ENCODE peak calls at places on chromosomes 13 and 19, in nine cellular contexts. One of them, this sample, is unnamed.
A peak's percentile ranks its signal among the peaks of the same experiment; 100 is the strongest.

GRCh38 chr19:6030214-6030507 is 52.2 kb upstream of the RANBP3 start:
- ATAC-seq in foreskin keratinocyte: no peak
- ATAC-seq in activated CD8-positive, alpha-beta T cell treated with anti-CD3 and anti-CD28 coated beads for 36 hours: no peak
- ATAC-seq in pancreas: no peak
- ATAC-seq in heart right ventricle: no peak
- ATAC-seq in psoas muscle: no peak
- ATAC-seq in upper lobe of left lung: no peak
- ATAC-seq in upper lobe of right lung: peak; percentile 49
- ATAC-seq in HCT116: no peak
- ATAC-seq in this sample: no peak

GRCh38 chr19:43624933-43625332 is 5.5 kb upstream of the ZNF428 start:
- ATAC-seq in pancreas: peak; percentile 61
- ATAC-seq in heart right ventricle: no peak
- ATAC-seq in upper lobe of left lung: no peak
- ATAC-seq in upper lobe of right lung: peak; percentile 65
- ATAC-seq in psoas muscle: no peak
- ATAC-seq in activated CD8-positive, alpha-beta T cell treated with anti-CD3 and anti-CD28 coated beads for 36 hours: peak; percentile 92
- ATAC-seq in HCT116: peak; percentile 91
- ATAC-seq in foreskin keratinocyte: peak; percentile 84
- ATAC-seq in this sample: no peak

GRCh38 chr13:24251525-24251924 is 57.9 kb upstream of the C1QTNF9 start:
- ATAC-seq in upper lobe of right lung: peak; percentile 8
- ATAC-seq in foreskin keratinocyte: no peak
- ATAC-seq in activated CD8-positive, alpha-beta T cell treated with anti-CD3 and anti-CD28 coated beads for 36 hours: peak; percentile 80
- ATAC-seq in upper lobe of left lung: no peak
- ATAC-seq in pancreas: no peak
- ATAC-seq in HCT116: no peak
- ATAC-seq in heart right ventricle: peak; percentile 32
- ATAC-seq in psoas muscle: no peak
- ATAC-seq in this sample: no peak

GRCh38 chr13:90402102-90402501 is 945.4 kb upstream of the MIR17HG start:
- ATAC-seq in pancreas: no peak
- ATAC-seq in psoas muscle: no peak
- ATAC-seq in HCT116: no peak
- ATAC-seq in upper lobe of left lung: no peak
- ATAC-seq in activated CD8-positive, alpha-beta T cell treated with anti-CD3 and anti-CD28 coated beads for 36 hours: no peak
- ATAC-seq in upper lobe of right lung: no peak
- ATAC-seq in foreskin keratinocyte: no peak
- ATAC-seq in heart right ventricle: no peak
- ATAC-seq in this sample: no peak

GRCh38 chr13:51697181-51697580 is 106.8 kb downstream of the DHRS12 start:
- ATAC-seq in heart right ventricle: no peak
- ATAC-seq in foreskin keratinocyte: no peak
- ATAC-seq in HCT116: no peak
- ATAC-seq in upper lobe of left lung: no peak
- ATAC-seq in activated CD8-positive, alpha-beta T cell treated with anti-CD3 and anti-CD28 coated beads for 36 hours: no peak
- ATAC-seq in pancreas: no peak
- ATAC-seq in psoas muscle: no peak
- ATAC-seq in upper lobe of right lung: no peak
- ATAC-seq in this sample: no peak

GRCh38 chr19:18479964-18480723 is 41.7 kb downstream of the ELL start:
- ATAC-seq in upper lobe of right lung: peak; percentile 74
- ATAC-seq in HCT116: no peak
- ATAC-seq in pancreas: peak; percentile 59
- ATAC-seq in upper lobe of left lung: peak; percentile 76
- ATAC-seq in heart right ventricle: peak; percentile 46
- ATAC-seq in activated CD8-positive, alpha-beta T cell treated with anti-CD3 and anti-CD28 coated beads for 36 hours: no peak
- ATAC-seq in psoas muscle: peak; percentile 71
- ATAC-seq in foreskin keratinocyte: no peak
- ATAC-seq in this sample: peak; percentile 92

GRCh38 chr19:44903216-44903601 is 2.4 kb upstream of the APOE start:
- ATAC-seq in psoas muscle: no peak
- ATAC-seq in upper lobe of left lung: no peak
- ATAC-seq in heart right ventricle: peak; percentile 11
- ATAC-seq in foreskin keratinocyte: no peak
- ATAC-seq in pancreas: no peak
- ATAC-seq in HCT116: no peak
- ATAC-seq in upper lobe of right lung: no peak
- ATAC-seq in activated CD8-positive, alpha-beta T cell treated with anti-CD3 and anti-CD28 coated beads for 36 hours: no peak
- ATAC-seq in this sample: no peak

GRCh38 chr19:44677019-44677809 is 5.9 kb downstream of the CEACAM19 start:
- ATAC-seq in psoas muscle: no peak
- ATAC-seq in heart right ventricle: no peak
- ATAC-seq in HCT116: peak; percentile 92
- ATAC-seq in activated CD8-positive, alpha-beta T cell treated with anti-CD3 and anti-CD28 coated beads for 36 hours: no peak
- ATAC-seq in foreskin keratinocyte: peak; percentile 48
- ATAC-seq in pancreas: peak; percentile 43
- ATAC-seq in upper lobe of left lung: no peak
- ATAC-seq in upper lobe of right lung: no peak
- ATAC-seq in this sample: no peak

GRCh38 chr13:33244907-33245287 is 40.7 kb downstream of the STARD13 start:
- ATAC-seq in pancreas: no peak
- ATAC-seq in HCT116: no peak
- ATAC-seq in upper lobe of left lung: no peak
- ATAC-seq in foreskin keratinocyte: peak; percentile 48
- ATAC-seq in psoas muscle: no peak
- ATAC-seq in heart right ventricle: no peak
- ATAC-seq in upper lobe of right lung: no peak
- ATAC-seq in activated CD8-positive, alpha-beta T cell treated with anti-CD3 and anti-CD28 coated beads for 36 hours: no peak
- ATAC-seq in this sample: no peak

GRCh38 chr19:33306191-33306590 is 3.9 kb upstream of the CEBPA start:
- ATAC-seq in pancreas: no peak
- ATAC-seq in foreskin keratinocyte: no peak
- ATAC-seq in activated CD8-positive, alpha-beta T cell treated with anti-CD3 and anti-CD28 coated beads for 36 hours: no peak
- ATAC-seq in upper lobe of left lung: no peak
- ATAC-seq in heart right ventricle: no peak
- ATAC-seq in upper lobe of right lung: no peak
- ATAC-seq in HCT116: no peak
- ATAC-seq in psoas muscle: no peak
- ATAC-seq in this sample: no peak

GRCh38 chr13:52026246-52026626 is 1.7 kb downstream of the UTP14C start:
- ATAC-seq in foreskin keratinocyte: no peak
- ATAC-seq in HCT116: peak; percentile 65
- ATAC-seq in pancreas: no peak
- ATAC-seq in psoas muscle: no peak
- ATAC-seq in activated CD8-positive, alpha-beta T cell treated with anti-CD3 and anti-CD28 coated beads for 36 hours: no peak
- ATAC-seq in heart right ventricle: no peak
- ATAC-seq in upper lobe of right lung: no peak
- ATAC-seq in upper lobe of left lung: no peak
- ATAC-seq in this sample: no peak

GRCh38 chr13:31515427-31515826 is 223.9 kb upstream of the RXFP2 start:
- ATAC-seq in upper lobe of left lung: no peak
- ATAC-seq in activated CD8-positive, alpha-beta T cell treated with anti-CD3 and anti-CD28 coated beads for 36 hours: no peak
- ATAC-seq in upper lobe of right lung: no peak
- ATAC-seq in HCT116: no peak
- ATAC-seq in psoas muscle: no peak
- ATAC-seq in foreskin keratinocyte: no peak
- ATAC-seq in pancreas: no peak
- ATAC-seq in heart right ventricle: no peak
- ATAC-seq in this sample: peak; percentile 70

GRCh38 chr13:94120878-94121277 is 358.6 kb downstream of the DCT start:
- ATAC-seq in upper lobe of right lung: no peak
- ATAC-seq in upper lobe of left lung: no peak
- ATAC-seq in heart right ventricle: no peak
- ATAC-seq in HCT116: no peak
- ATAC-seq in activated CD8-positive, alpha-beta T cell treated with anti-CD3 and anti-CD28 coated beads for 36 hours: no peak
- ATAC-seq in pancreas: peak; percentile 18
- ATAC-seq in psoas muscle: no peak
- ATAC-seq in foreskin keratinocyte: no peak
- ATAC-seq in this sample: no peak

GRCh38 chr13:94122300-94122699 is 357.2 kb downstream of the DCT start:
- ATAC-seq in upper lobe of right lung: no peak
- ATAC-seq in psoas muscle: no peak
- ATAC-seq in pancreas: peak; percentile 45
- ATAC-seq in HCT116: no peak
- ATAC-seq in upper lobe of left lung: no peak
- ATAC-seq in foreskin keratinocyte: no peak
- ATAC-seq in heart right ventricle: no peak
- ATAC-seq in activated CD8-positive, alpha-beta T cell treated with anti-CD3 and anti-CD28 coated beads for 36 hours: no peak
- ATAC-seq in this sample: no peak

GRCh38 chr13:94121686-94122085 is 357.8 kb downstream of the DCT start:
- ATAC-seq in psoas muscle: no peak
- ATAC-seq in upper lobe of left lung: no peak
- ATAC-seq in HCT116: no peak
- ATAC-seq in activated CD8-positive, alpha-beta T cell treated with anti-CD3 and anti-CD28 coated beads for 36 hours: no peak
- ATAC-seq in foreskin keratinocyte: peak; percentile 36
- ATAC-seq in upper lobe of right lung: peak; percentile 58
- ATAC-seq in pancreas: peak; percentile 39
- ATAC-seq in heart right ventricle: no peak
- ATAC-seq in this sample: no peak

GRCh38 chr13:94123543-94123942 is 355.9 kb downstream of the DCT start:
- ATAC-seq in foreskin keratinocyte: no peak
- ATAC-seq in psoas muscle: no peak
- ATAC-seq in heart right ventricle: no peak
- ATAC-seq in activated CD8-positive, alpha-beta T cell treated with anti-CD3 and anti-CD28 coated beads for 36 hours: no peak
- ATAC-seq in upper lobe of right lung: no peak
- ATAC-seq in HCT116: no peak
- ATAC-seq in upper lobe of left lung: no peak
- ATAC-seq in pancreas: no peak
- ATAC-seq in this sample: no peak

GRCh38 chr13:94119360-94119936 is 360.0 kb downstream of the DCT start:
- ATAC-seq in upper lobe of left lung: peak; percentile 73
- ATAC-seq in psoas muscle: no peak
- ATAC-seq in activated CD8-positive, alpha-beta T cell treated with anti-CD3 and anti-CD28 coated beads for 36 hours: no peak
- ATAC-seq in heart right ventricle: no peak
- ATAC-seq in HCT116: no peak
- ATAC-seq in foreskin keratinocyte: no peak
- ATAC-seq in pancreas: peak; percentile 87
- ATAC-seq in upper lobe of right lung: peak; percentile 84
- ATAC-seq in this sample: no peak
- TF ChIP-seq CTCF in upper lobe of left lung: no peak
- TF ChIP-seq CTCF in psoas muscle: no peak
- TF ChIP-seq CTCF in activated CD8-positive, alpha-beta T cell treated with anti-CD3 and anti-CD28 coated beads for 36 hours: no peak
- TF ChIP-seq CTCF in heart right ventricle: no peak
- TF ChIP-seq CTCF in HCT116: no peak
- TF ChIP-seq CTCF in foreskin keratinocyte: no peak
- TF ChIP-seq CTCF in pancreas: no peak
- TF ChIP-seq CTCF in upper lobe of right lung: peak; percentile 7
- TF ChIP-seq CTCF in this sample: no peak

DNA sequence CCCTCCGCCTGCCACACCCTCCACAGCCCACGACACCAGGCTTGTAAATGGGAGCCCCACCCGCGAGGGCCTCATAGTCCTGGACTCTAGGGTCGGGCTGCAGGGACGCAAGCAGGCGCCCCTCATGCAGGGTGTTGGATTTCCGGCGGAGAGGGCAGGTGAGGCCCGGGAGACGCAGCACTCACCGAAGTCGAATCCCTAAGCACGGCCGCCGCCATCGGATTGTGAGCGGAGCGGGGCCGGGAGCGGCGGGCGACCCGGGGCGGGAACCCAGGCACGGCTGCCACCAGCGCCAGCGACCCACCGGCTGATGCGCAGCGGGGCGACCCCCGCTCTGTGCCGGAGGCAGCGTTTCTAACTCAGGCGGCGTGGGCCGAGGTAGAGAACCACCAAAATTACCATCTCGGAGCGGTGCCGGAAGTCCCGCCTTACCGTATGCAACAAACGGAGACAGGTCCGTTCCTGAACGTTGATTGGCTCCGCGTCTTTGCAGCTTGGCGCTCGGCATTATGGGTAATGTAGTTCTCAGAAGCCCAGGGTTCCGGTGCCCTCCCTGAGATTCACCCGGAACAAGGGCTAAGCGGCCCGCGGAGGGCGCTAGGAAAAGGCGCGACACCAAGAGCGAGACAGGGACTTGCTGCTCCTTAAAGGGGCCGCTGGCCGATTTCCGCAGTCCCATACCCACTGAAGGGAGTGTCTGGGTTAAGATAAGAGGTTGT is at the start of gene ZNF416:
- ATAC-seq in heart right ventricle: peak; percentile 97
- ATAC-seq in foreskin keratinocyte: peak; percentile 92
- ATAC-seq in upper lobe of right lung: peak; percentile 99
- ATAC-seq in activated CD8-positive, alpha-beta T cell treated with anti-CD3 and anti-CD28 coated beads for 36 hours: peak; percentile 93
- ATAC-seq in pancreas: peak; percentile 99
- ATAC-seq in HCT116: peak; percentile 95
- ATAC-seq in upper lobe of left lung: peak; percentile 96
- ATAC-seq in psoas muscle: peak; percentile 100
- ATAC-seq in this sample: peak; percentile 100
- TF ChIP-seq CTCF in heart right ventricle: no peak
- TF ChIP-seq CTCF in foreskin keratinocyte: peak; percentile 56
- TF ChIP-seq CTCF in upper lobe of right lung: peak; percentile 34
- TF ChIP-seq CTCF in activated CD8-positive, alpha-beta T cell treated with anti-CD3 and anti-CD28 coated beads for 36 hours: no peak
- TF ChIP-seq CTCF in pancreas: no peak
- TF ChIP-seq CTCF in HCT116: peak; percentile 12
- TF ChIP-seq CTCF in upper lobe of left lung: no peak
- TF ChIP-seq CTCF in psoas muscle: peak; percentile 17
- TF ChIP-seq CTCF in this sample: no peak

DNA sequence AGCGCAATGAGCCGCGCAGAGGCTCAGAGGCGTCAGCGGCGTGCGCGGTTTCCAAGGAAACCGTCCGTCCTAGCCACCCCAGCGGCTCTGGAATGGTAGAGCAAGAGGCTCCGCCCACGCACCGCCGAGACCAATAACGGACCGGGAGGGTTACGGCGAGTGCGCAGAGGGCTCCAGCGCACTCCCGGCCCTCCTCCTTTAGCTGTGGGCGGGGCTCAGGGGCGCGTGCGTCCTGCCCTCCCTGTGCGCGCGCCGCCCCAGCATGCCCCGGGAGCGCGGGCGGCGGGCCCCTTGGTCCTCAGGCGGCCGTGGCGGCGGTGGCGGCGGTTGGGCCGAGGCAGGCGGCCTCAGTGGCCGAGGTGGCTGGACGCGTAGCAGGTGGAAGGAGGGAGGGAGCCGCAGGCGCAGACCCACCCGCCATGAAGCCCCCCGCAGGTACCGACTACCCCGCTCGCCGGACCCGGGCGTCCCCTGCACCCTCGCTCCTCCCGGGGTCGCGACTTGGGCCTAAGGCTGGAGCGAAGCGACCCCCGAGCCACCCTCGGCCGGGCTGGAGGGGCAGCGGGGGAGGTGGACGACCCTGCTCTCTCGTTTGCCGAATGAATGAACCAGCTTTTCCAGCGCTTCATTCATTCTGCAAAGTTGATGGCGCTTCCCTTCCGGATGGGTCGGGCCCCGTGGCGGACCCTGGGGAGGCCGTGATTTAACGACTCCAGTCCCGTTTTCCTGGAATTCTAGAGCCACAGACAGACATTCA is at the start of gene THOP1:
- ATAC-seq in foreskin keratinocyte: peak; percentile 89
- ATAC-seq in activated CD8-positive, alpha-beta T cell treated with anti-CD3 and anti-CD28 coated beads for 36 hours: peak; percentile 89
- ATAC-seq in heart right ventricle: peak; percentile 93
- ATAC-seq in HCT116: peak; percentile 88
- ATAC-seq in psoas muscle: peak; percentile 88
- ATAC-seq in upper lobe of right lung: peak; percentile 96
- ATAC-seq in pancreas: peak; percentile 91
- ATAC-seq in upper lobe of left lung: peak; percentile 98
- ATAC-seq in this sample: peak; percentile 93
- TF ChIP-seq CTCF in foreskin keratinocyte: no peak
- TF ChIP-seq CTCF in activated CD8-positive, alpha-beta T cell treated with anti-CD3 and anti-CD28 coated beads for 36 hours: no peak
- TF ChIP-seq CTCF in heart right ventricle: no peak
- TF ChIP-seq CTCF in HCT116: no peak
- TF ChIP-seq CTCF in psoas muscle: no peak
- TF ChIP-seq CTCF in upper lobe of right lung: no peak
- TF ChIP-seq CTCF in pancreas: no peak
- TF ChIP-seq CTCF in upper lobe of left lung: no peak
- TF ChIP-seq CTCF in this sample: no peak

DNA sequence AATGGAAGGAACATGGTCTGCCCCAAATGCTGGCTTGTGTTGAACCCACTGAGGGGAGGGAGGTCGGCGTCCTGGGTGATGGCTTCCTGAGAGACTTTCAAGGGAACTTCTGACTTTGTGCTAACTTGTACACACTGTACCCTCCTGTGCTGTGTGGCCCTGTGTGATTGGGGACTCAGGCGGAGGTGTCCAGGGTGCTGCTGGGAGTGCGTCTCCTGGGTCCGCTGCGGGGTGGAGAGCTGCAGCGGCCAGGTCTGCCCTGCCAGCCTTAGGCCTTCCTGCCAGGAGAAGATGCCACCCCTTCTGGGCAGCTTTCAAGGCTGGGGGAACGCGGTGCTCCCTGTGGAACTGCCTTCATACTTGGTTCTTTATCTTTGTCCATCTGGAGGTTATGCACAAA is 170.1 kb downstream of the URI1 start:
- ATAC-seq in pancreas: no peak
- ATAC-seq in upper lobe of left lung: peak; percentile 15
- ATAC-seq in foreskin keratinocyte: no peak
- ATAC-seq in upper lobe of right lung: no peak
- ATAC-seq in HCT116: no peak
- ATAC-seq in psoas muscle: no peak
- ATAC-seq in heart right ventricle: no peak
- ATAC-seq in activated CD8-positive, alpha-beta T cell treated with anti-CD3 and anti-CD28 coated beads for 36 hours: no peak
- ATAC-seq in this sample: no peak
- TF ChIP-seq CTCF in pancreas: no peak
- TF ChIP-seq CTCF in upper lobe of left lung: no peak
- TF ChIP-seq CTCF in foreskin keratinocyte: no peak
- TF ChIP-seq CTCF in upper lobe of right lung: no peak
- TF ChIP-seq CTCF in HCT116: no peak
- TF ChIP-seq CTCF in psoas muscle: no peak
- TF ChIP-seq CTCF in heart right ventricle: no peak
- TF ChIP-seq CTCF in activated CD8-positive, alpha-beta T cell treated with anti-CD3 and anti-CD28 coated beads for 36 hours: no peak
- TF ChIP-seq CTCF in this sample: no peak

This sample was measured in gastroesophageal sphincter.